ENCODE peak calls at places on chromosomes 12 and 14, in six cellular contexts. H, V, N, I, B and K are unnamed samples.

GRCh38 chr14:72904840-72905561 is 11.1 kb upstream of the DPF3 start:
- DNase-seq in H (peak; percentile 33), V (peak; percentile 71), N (peak; percentile 71), I (peak; percentile 67), B (peak; percentile 53), K (peak; percentile 59)

GRCh38 chr14:100586520-100587247 is 533 bp downstream of the BEGAIN start:
- DNase-seq in H (peak; percentile 8), V (peak; percentile 55), N (peak; percentile 69), I (no peak), B (no peak), K (no peak)

GRCh38 chr14:95195031-95195430 is 37.7 kb upstream of the DICER1 start:
- DNase-seq in H (no peak), V (no peak), N (no peak), I (no peak), B (no peak), K (no peak)

GRCh38 chr12:20631711-20632110 is 63.4 kb upstream of the SLCO1C1 start:
- DNase-seq in H (no peak), V (no peak), N (no peak), I (no peak), B (no peak), K (no peak)

GRCh38 chr12:80567391-80567790 is 123.4 kb downstream of the PTPRQ start:
- DNase-seq in H (no peak), V (no peak), N (no peak), I (no peak), B (no peak), K (no peak)

GRCh38 chr12:60308366-60309000 is 712.7 kb downstream of the SLC16A7 start:
- DNase-seq in H (no peak), V (no peak), N (no peak), I (no peak), B (no peak), K (no peak)

GRCh38 chr14:98791661-98792060 is 480.3 kb downstream of the BCL11B start:
- DNase-seq in H (no peak), V (no peak), N (no peak), I (no peak), B (no peak), K (no peak)

GRCh38 chr14:76918751-76919421 is 92.7 kb downstream of the LRRC74A start:
- DNase-seq in H (peak; percentile 91), V (peak; percentile 89), N (no peak), I (peak; percentile 98), B (peak; percentile 24), K (peak; percentile 97)

GRCh38 chr14:81533212-81533535 is 479 bp downstream of the SEL1L start:
- DNase-seq in H (no peak), V (no peak), N (no peak), I (no peak), B (no peak), K (no peak)

GRCh38 chr14:102317564-102318248 is 1.8 kb upstream of the ZNF839 start:
- DNase-seq in H (no peak), V (peak; percentile 54), N (no peak), I (no peak), B (peak; percentile 71), K (no peak)

GRCh38 chr14:94474581-94475031 is 1.4 kb downstream of the SERPINA9 start:
- DNase-seq in H (no peak), V (no peak), N (no peak), I (no peak), B (no peak), K (no peak)

GRCh38 chr14:54761835-54762234 is 140.8 kb downstream of the GCH1 start:
- DNase-seq in H (no peak), V (no peak), N (no peak), I (no peak), B (no peak), K (no peak)

GRCh38 chr12:65926119-65927004 is 102.1 kb downstream of the HMGA2 start:
- DNase-seq in H (no peak), V (no peak), N (no peak), I (no peak), B (peak; percentile 88), K (no peak)

GRCh38 chr12:101813117-101813516 is 17.6 kb downstream of the GNPTAB start:
- DNase-seq in H (no peak), V (no peak), N (no peak), I (no peak), B (no peak), K (no peak)

GRCh38 chr14:95559203-95559602 is 24.4 kb downstream of the GLRX5 start:
- DNase-seq in H (no peak), V (no peak), N (no peak), I (no peak), B (no peak), K (no peak)

GRCh38 chr12:6053541-6053940 is 70.9 kb downstream of the VWF start:
- DNase-seq in H (no peak), V (no peak), N (no peak), I (no peak), B (peak; percentile 33), K (no peak)

GRCh38 chr12:131920157-131920508 is 8.9 kb upstream of the PUS1 start:
- DNase-seq in H (no peak), V (no peak), N (no peak), I (no peak), B (no peak), K (no peak)

GRCh38 chr12:62601765-62602444 is 135.3 kb downstream of the MON2 start:
- DNase-seq in H (no peak), V (no peak), N (no peak), I (no peak), B (peak; percentile 31), K (no peak)

GRCh38 chr12:95870897-95871296 is 12.1 kb downstream of the SNRPF start:
- DNase-seq in H (no peak), V (no peak), N (no peak), I (no peak), B (peak; percentile 6), K (no peak)

GRCh38 chr12:27515671-27516070 is 8.3 kb upstream of the PPFIBP1 start:
- DNase-seq in H (no peak), V (no peak), N (no peak), I (no peak), B (no peak), K (no peak)

GRCh38 chr14:90344920-90345557 is 13.3 kb upstream of the NRDE2 start:
- DNase-seq in H (no peak), V (no peak), N (no peak), I (no peak), B (no peak), K (no peak)

GRCh38 chr14:68367444-68368014 is 425.3 kb downstream of the ZFP36L1 start:
- DNase-seq in H (no peak), V (no peak), N (no peak), I (no peak), B (no peak), K (no peak)

GRCh38 chr14:77257700-77258099 is 13.3 kb downstream of the NGB start:
- DNase-seq in H (no peak), V (no peak), N (no peak), I (no peak), B (no peak), K (no peak)

GRCh38 chr12:98211914-98212695 is 303.3 kb upstream of the TMPO start:
- DNase-seq in H (no peak), V (no peak), N (no peak), I (no peak), B (no peak), K (no peak)

GRCh38 chr12:122887817-122888212 is 8.1 kb downstream of the VPS37B start:
- DNase-seq in H (no peak), V (no peak), N (no peak), I (no peak), B (no peak), K (no peak)

GRCh38 chr12:122886851-122887816 is 8.8 kb downstream of the VPS37B start:
- DNase-seq in H (no peak), V (peak; percentile 71), N (no peak), I (no peak), B (no peak), K (peak; percentile 46)

GRCh38 chr12:122889658-122890561 is 6.0 kb downstream of the VPS37B start:
- DNase-seq in H (no peak), V (no peak), N (no peak), I (no peak), B (no peak), K (no peak)

GRCh38 chr12:122886161-122886560 is 9.8 kb downstream of the VPS37B start:
- DNase-seq in H (no peak), V (no peak), N (no peak), I (no peak), B (no peak), K (peak; percentile 5)

GRCh38 chr12:122888232-122888752 is 7.6 kb downstream of the VPS37B start:
- DNase-seq in H (no peak), V (peak; percentile 78), N (no peak), I (no peak), B (peak; percentile 78), K (peak; percentile 86)
- TF ChIP-seq EP300 in H (peak; percentile 57), V (peak; percentile 52), N (no peak), I (no peak), B (no peak), K (no peak)

GRCh38 chr14:20641591-20641990 is at the start of gene OR6S1:
- DNase-seq in H (no peak), V (no peak), N (no peak), I (no peak), B (no peak), K (no peak)

GRCh38 chr14:20642182-20642581 is 691 bp upstream of the OR6S1 start:
- DNase-seq in H (no peak), V (no peak), N (no peak), I (no peak), B (no peak), K (no peak)

DNA sequence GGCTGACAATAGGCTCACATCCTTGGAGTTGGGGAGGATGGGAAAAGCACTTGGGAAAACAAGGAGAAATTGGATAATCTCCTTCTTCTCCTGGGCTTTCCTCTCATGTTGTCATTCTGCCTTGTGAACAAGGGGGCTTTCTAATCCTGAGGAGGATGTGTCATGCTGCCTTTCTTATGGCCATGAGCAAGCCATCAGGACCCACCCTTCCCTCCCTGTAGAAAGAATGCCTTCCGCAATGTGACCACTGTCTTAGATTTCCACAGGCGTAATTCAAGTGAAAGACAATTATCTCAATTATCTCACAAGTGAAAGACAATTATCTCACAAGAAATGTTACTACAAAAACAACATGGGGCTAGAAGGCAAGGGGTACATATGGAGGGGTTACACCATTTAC is 3.0 kb upstream of the OR6S1 start:
- DNase-seq in H (no peak), V (no peak), N (no peak), I (no peak), B (no peak), K (no peak)
- TF ChIP-seq POLR2A in H (no peak), V (no peak), N (no peak), I (no peak), B (no peak), K (no peak)

GRCh38 chr12:104295954-104296353 is 7.6 kb upstream of the EID3 start:
- DNase-seq in H (no peak), V (no peak), N (no peak), I (no peak), B (no peak), K (no peak)
- H3K36me3 ChIP-seq in H (peaks cover 7% of the 10 kb centered on the region), V (no peaks in the 10 kb centered on the region), N (peaks cover 13% of the 10 kb centered on the region), I (no peaks in the 10 kb centered on the region), B (peaks cover 5% of the 10 kb centered on the region), K (peaks cover 90% of the 10 kb centered on the region)

GRCh38 chr14:104659764-104660523 is 29.5 kb upstream of the INF2 start:
- DNase-seq in H (no peak), V (no peak), N (no peak), I (no peak), B (no peak), K (no peak)
- TF ChIP-seq EP300 in H (no peak), V (no peak), N (no peak), I (no peak), B (no peak), K (no peak)